ENCODE peak calls at places on chromosome 14, in nine cellular contexts. One of them, this sample, is unnamed.

GRCh38 chr14:76778546-76779215 is 17.4 kb downstream of the VASH1 start:
- DNase-seq in T-helper 1 cell: no peak
- DNase-seq in AG20443: no peak
- DNase-seq in cardiac fibroblast: no peak
- DNase-seq in T-helper 17 cell: no peak
- DNase-seq in anterior cingulate cortex: no peak
- DNase-seq in NCI-H2081: no peak
- DNase-seq in transverse colon: no peak
- DNase-seq in heart right ventricle: no peak
- DNase-seq in this sample: peak; percentile 15

GRCh38 chr14:44385906-44386305 is 121.2 kb downstream of the FSCB start:
- DNase-seq in T-helper 1 cell: no peak
- DNase-seq in AG20443: no peak
- DNase-seq in cardiac fibroblast: no peak
- DNase-seq in T-helper 17 cell: no peak
- DNase-seq in anterior cingulate cortex: no peak
- DNase-seq in NCI-H2081: no peak
- DNase-seq in transverse colon: no peak
- DNase-seq in heart right ventricle: no peak
- DNase-seq in this sample: no peak

GRCh38 chr14:22650960-22651521 is 6.9 kb upstream of the OR6J1 start:
- DNase-seq in T-helper 1 cell: no peak
- DNase-seq in AG20443: no peak
- DNase-seq in cardiac fibroblast: no peak
- DNase-seq in T-helper 17 cell: no peak
- DNase-seq in anterior cingulate cortex: no peak
- DNase-seq in NCI-H2081: no peak
- DNase-seq in transverse colon: no peak
- DNase-seq in heart right ventricle: no peak
- DNase-seq in this sample: no peak

GRCh38 chr14:104389326-104390220 is 190.0 kb upstream of the C14orf180 start:
- DNase-seq in T-helper 1 cell: peak; percentile 37
- DNase-seq in AG20443: no peak
- DNase-seq in cardiac fibroblast: no peak
- DNase-seq in T-helper 17 cell: no peak
- DNase-seq in anterior cingulate cortex: no peak
- DNase-seq in NCI-H2081: no peak
- DNase-seq in transverse colon: no peak
- DNase-seq in heart right ventricle: no peak
- DNase-seq in this sample: peak; percentile 34

GRCh38 chr14:33287204-33287603 is 348.5 kb downstream of the NPAS3 start:
- DNase-seq in T-helper 1 cell: no peak
- DNase-seq in AG20443: no peak
- DNase-seq in cardiac fibroblast: no peak
- DNase-seq in T-helper 17 cell: no peak
- DNase-seq in anterior cingulate cortex: no peak
- DNase-seq in NCI-H2081: no peak
- DNase-seq in transverse colon: peak; percentile 58
- DNase-seq in heart right ventricle: no peak
- DNase-seq in this sample: no peak

GRCh38 chr14:54606178-54606577 is 39.2 kb downstream of the SAMD4A start:
- DNase-seq in T-helper 1 cell: no peak
- DNase-seq in AG20443: peak; percentile 58
- DNase-seq in cardiac fibroblast: peak; percentile 72
- DNase-seq in T-helper 17 cell: no peak
- DNase-seq in anterior cingulate cortex: no peak
- DNase-seq in NCI-H2081: no peak
- DNase-seq in transverse colon: no peak
- DNase-seq in heart right ventricle: peak; percentile 84
- DNase-seq in this sample: no peak

GRCh38 chr14:69916396-69916795 is 37.2 kb downstream of the SMOC1 start:
- DNase-seq in T-helper 1 cell: no peak
- DNase-seq in AG20443: no peak
- DNase-seq in cardiac fibroblast: no peak
- DNase-seq in T-helper 17 cell: no peak
- DNase-seq in anterior cingulate cortex: no peak
- DNase-seq in NCI-H2081: no peak
- DNase-seq in transverse colon: no peak
- DNase-seq in heart right ventricle: no peak
- DNase-seq in this sample: no peak

GRCh38 chr14:73749706-73750105 is 35.5 kb upstream of the PNMA1 start:
- DNase-seq in T-helper 1 cell: no peak
- DNase-seq in AG20443: no peak
- DNase-seq in cardiac fibroblast: no peak
- DNase-seq in T-helper 17 cell: no peak
- DNase-seq in anterior cingulate cortex: no peak
- DNase-seq in NCI-H2081: no peak
- DNase-seq in transverse colon: no peak
- DNase-seq in heart right ventricle: no peak
- DNase-seq in this sample: no peak

GRCh38 chr14:98234208-98234607 is 1037.8 kb downstream of the BCL11B start:
- DNase-seq in T-helper 1 cell: no peak
- DNase-seq in AG20443: no peak
- DNase-seq in cardiac fibroblast: no peak
- DNase-seq in T-helper 17 cell: no peak
- DNase-seq in anterior cingulate cortex: no peak
- DNase-seq in NCI-H2081: no peak
- DNase-seq in transverse colon: no peak
- DNase-seq in heart right ventricle: no peak
- DNase-seq in this sample: no peak

GRCh38 chr14:23322568-23323517 is 1.6 kb downstream of the PABPN1 start:
- DNase-seq in T-helper 1 cell: no peak
- DNase-seq in AG20443: no peak
- DNase-seq in cardiac fibroblast: no peak
- DNase-seq in T-helper 17 cell: no peak
- DNase-seq in anterior cingulate cortex: no peak
- DNase-seq in NCI-H2081: no peak
- DNase-seq in transverse colon: no peak
- DNase-seq in heart right ventricle: no peak
- DNase-seq in this sample: no peak

GRCh38 chr14:50103558-50103957 is 12.8 kb downstream of the VCPKMT start:
- DNase-seq in T-helper 1 cell: no peak
- DNase-seq in AG20443: no peak
- DNase-seq in cardiac fibroblast: no peak
- DNase-seq in T-helper 17 cell: no peak
- DNase-seq in anterior cingulate cortex: no peak
- DNase-seq in NCI-H2081: no peak
- DNase-seq in transverse colon: no peak
- DNase-seq in heart right ventricle: no peak
- DNase-seq in this sample: no peak

GRCh38 chr14:53411110-53411509 is 258.0 kb upstream of the DDHD1 start:
- DNase-seq in T-helper 1 cell: no peak
- DNase-seq in AG20443: peak; percentile 78
- DNase-seq in cardiac fibroblast: peak; percentile 15
- DNase-seq in T-helper 17 cell: no peak
- DNase-seq in anterior cingulate cortex: no peak
- DNase-seq in NCI-H2081: no peak
- DNase-seq in transverse colon: no peak
- DNase-seq in heart right ventricle: no peak
- DNase-seq in this sample: no peak

GRCh38 chr14:24891987-24892729 is 157.8 kb downstream of the STXBP6 start:
- DNase-seq in T-helper 1 cell: no peak
- DNase-seq in AG20443: no peak
- DNase-seq in cardiac fibroblast: no peak
- DNase-seq in T-helper 17 cell: no peak
- DNase-seq in anterior cingulate cortex: no peak
- DNase-seq in NCI-H2081: no peak
- DNase-seq in transverse colon: no peak
- DNase-seq in heart right ventricle: no peak
- DNase-seq in this sample: no peak

GRCh38 chr14:51182166-51182565 is 57.9 kb upstream of the TMX1 start:
- DNase-seq in T-helper 1 cell: no peak
- DNase-seq in AG20443: no peak
- DNase-seq in cardiac fibroblast: peak; percentile 66
- DNase-seq in T-helper 17 cell: no peak
- DNase-seq in anterior cingulate cortex: no peak
- DNase-seq in NCI-H2081: no peak
- DNase-seq in transverse colon: no peak
- DNase-seq in heart right ventricle: no peak
- DNase-seq in this sample: no peak

This sample was measured in breast epithelium.